ENCODE peak calls at places on chromosomes 11 and 22, in five cellular contexts. X is AG04449; L is activated CD4-positive, CD25-positive, alpha-beta regulatory T cell treated with anti-CD3 and anti-CD28 coated beads, Interleukin-2, amount 50 U/mL, for 72 hours; Q is activated CD4-positive, alpha-beta memory T cell treated with anti-CD3 and anti-CD28 coated beads for 36 hours; N is T-helper 2 cell. M is an unnamed sample.

GRCh38 chr11:16002942-16003341 is 353.4 kb downstream of the SOX6 start:
- DNase-seq in X (no peak), L (no peak), Q (no peak), N (no peak), M (no peak)

GRCh38 chr11:93113824-93114223 is 84.0 kb downstream of the SLC36A4 start:
- DNase-seq in X (no peak), L (no peak), Q (no peak), N (no peak), M (no peak)

GRCh38 chr11:19559746-19560145 is 152.9 kb upstream of the NAV2 start:
- DNase-seq in X (no peak), L (no peak), Q (no peak), N (no peak), M (peak; percentile 57)

GRCh38 chr11:44846852-44847251 is 103.8 kb downstream of the TP53I11 start:
- DNase-seq in X (no peak), L (no peak), Q (no peak), N (no peak), M (no peak)

GRCh38 chr11:104546486-104546885 is 351.8 kb downstream of the CASP12 start:
- DNase-seq in X (no peak), L (no peak), Q (no peak), N (no peak), M (no peak)

GRCh38 chr22:37564111-37564711 is 3.9 kb downstream of the CDC42EP1 start:
- DNase-seq in X (no peak), L (no peak), Q (no peak), N (no peak), M (no peak)

GRCh38 chr22:31853736-31854500 is 90.4 kb upstream of the YWHAH start:
- DNase-seq in X (no peak), L (no peak), Q (no peak), N (no peak), M (no peak)

GRCh38 chr11:127191689-127192088 is 191.1 kb upstream of the KIRREL3 start:
- DNase-seq in X (no peak), L (no peak), Q (no peak), N (no peak), M (no peak)

M was measured in coronary artery.